ENCODE peak calls at places on chromosomes 13 and 19, in four cellular contexts. One of them, this sample, is unnamed.

GRCh38 chr19:13099073-13099999 is 3.3 kb downstream of the LYL1 start:
- DNase-seq in GM12878: no peak
- DNase-seq in A549: no peak
- DNase-seq in IMR-90: no peak
- DNase-seq in this sample: peak

GRCh38 chr19:6718741-6719539 is 1.5 kb downstream of the C3 start:
- DNase-seq in GM12878: no peak
- DNase-seq in A549: peak
- DNase-seq in IMR-90: no peak
- DNase-seq in this sample: peak

GRCh38 chr13:39462456-39462855 is 140.5 kb downstream of the LHFPL6 start:
- DNase-seq in GM12878: no peak
- DNase-seq in A549: no peak
- DNase-seq in IMR-90: no peak
- DNase-seq in this sample: no peak

GRCh38 chr19:51219307-51219706 is 5.6 kb upstream of the CD33 start:
- DNase-seq in GM12878: no peak
- DNase-seq in A549: no peak
- DNase-seq in IMR-90: no peak
- DNase-seq in this sample: no peak

GRCh38 chr19:3983936-3984583 is 1.2 kb downstream of the EEF2 start:
- DNase-seq in GM12878: no peak
- DNase-seq in A549: peak
- DNase-seq in IMR-90: peak
- DNase-seq in this sample: peak

GRCh38 chr13:79966039-79966438 is 374.9 kb downstream of the SPRY2 start:
- DNase-seq in GM12878: no peak
- DNase-seq in A549: no peak
- DNase-seq in IMR-90: peak
- DNase-seq in this sample: no peak

GRCh38 chr19:12952488-12953455 is 4.3 kb downstream of the GADD45GIP1 start:
- DNase-seq in GM12878: no peak
- DNase-seq in A549: no peak
- DNase-seq in IMR-90: peak
- DNase-seq in this sample: peak

GRCh38 chr13:90918551-90918950 is 428.9 kb upstream of the MIR17HG start:
- DNase-seq in GM12878: no peak
- DNase-seq in A549: peak
- DNase-seq in IMR-90: peak
- DNase-seq in this sample: no peak

GRCh38 chr19:56350416-56351045 is 35.9 kb upstream of the ZSCAN5A start:
- DNase-seq in GM12878: peak
- DNase-seq in A549: peak
- DNase-seq in IMR-90: peak
- DNase-seq in this sample: peak

GRCh38 chr19:15210323-15210774 is 9.6 kb upstream of the NOTCH3 start:
- DNase-seq in GM12878: no peak
- DNase-seq in A549: peak
- DNase-seq in IMR-90: peak
- DNase-seq in this sample: no peak

GRCh38 chr13:95463516-95463915 is 89.0 kb upstream of the CLDN10 start:
- DNase-seq in GM12878: no peak
- DNase-seq in A549: peak
- DNase-seq in IMR-90: no peak
- DNase-seq in this sample: no peak

GRCh38 chr19:10808937-10809655 is 26.9 kb downstream of the TMED1 start:
- DNase-seq in GM12878: no peak
- DNase-seq in A549: peak
- DNase-seq in IMR-90: peak
- DNase-seq in this sample: peak

GRCh38 chr19:50823389-50824042 is at the start of gene KLK1:
- DNase-seq in GM12878: no peak
- DNase-seq in A549: no peak
- DNase-seq in IMR-90: no peak
- DNase-seq in this sample: peak

GRCh38 chr19:55459950-55460657 is 1.3 kb downstream of the ISOC2 start:
- DNase-seq in GM12878: no peak
- DNase-seq in A549: no peak
- DNase-seq in IMR-90: peak
- DNase-seq in this sample: no peak

GRCh38 chr19:858868-859843 is at the start of gene CFD:
- DNase-seq in GM12878: no peak
- DNase-seq in A549: no peak
- DNase-seq in IMR-90: no peak
- DNase-seq in this sample: no peak

GRCh38 chr19:17616961-17617806 is 61.7 kb downstream of the COLGALT1 start:
- DNase-seq in GM12878: no peak
- DNase-seq in A549: peak
- DNase-seq in IMR-90: peak
- DNase-seq in this sample: peak

GRCh38 chr13:63209330-63210017 is 1793.8 kb upstream of the PCDH20 start:
- DNase-seq in GM12878: no peak
- DNase-seq in A549: no peak
- DNase-seq in IMR-90: peak
- DNase-seq in this sample: no peak

GRCh38 chr13:20772401-20773131 is 1.2 kb downstream of the EEF1AKMT1 start:
- DNase-seq in GM12878: no peak
- DNase-seq in A549: no peak
- DNase-seq in IMR-90: peak
- DNase-seq in this sample: no peak
- TF ChIP-seq RFX5 in GM12878: no peak
- TF ChIP-seq RFX5 in A549: no peak
- TF ChIP-seq RFX5 in IMR-90: no peak
- TF ChIP-seq RFX5 in this sample: no peak

GRCh38 chr13:109945206-109945960 is 159.0 kb upstream of the IRS2 start:
- DNase-seq in GM12878: no peak
- DNase-seq in A549: peak
- DNase-seq in IMR-90: peak
- DNase-seq in this sample: no peak
- TF ChIP-seq ELK1 in GM12878: no peak
- TF ChIP-seq ELK1 in A549: no peak
- TF ChIP-seq ELK1 in IMR-90: no peak
- TF ChIP-seq ELK1 in this sample: no peak

GRCh38 chr13:113032291-113032690 is 63.3 kb downstream of the MCF2L start:
- DNase-seq in GM12878: no peak
- DNase-seq in A549: no peak
- DNase-seq in IMR-90: no peak
- DNase-seq in this sample: no peak

GRCh38 chr13:113035209-113035800 is 66.3 kb downstream of the MCF2L start:
- DNase-seq in GM12878: no peak
- DNase-seq in A549: no peak
- DNase-seq in IMR-90: no peak
- DNase-seq in this sample: no peak

GRCh38 chr13:113034451-113035208 is 65.6 kb downstream of the MCF2L start:
- DNase-seq in GM12878: no peak
- DNase-seq in A549: peak
- DNase-seq in IMR-90: peak
- DNase-seq in this sample: peak

GRCh38 chr13:113033054-113033453 is 64.0 kb downstream of the MCF2L start:
- DNase-seq in GM12878: no peak
- DNase-seq in A549: no peak
- DNase-seq in IMR-90: no peak
- DNase-seq in this sample: no peak

DNA sequence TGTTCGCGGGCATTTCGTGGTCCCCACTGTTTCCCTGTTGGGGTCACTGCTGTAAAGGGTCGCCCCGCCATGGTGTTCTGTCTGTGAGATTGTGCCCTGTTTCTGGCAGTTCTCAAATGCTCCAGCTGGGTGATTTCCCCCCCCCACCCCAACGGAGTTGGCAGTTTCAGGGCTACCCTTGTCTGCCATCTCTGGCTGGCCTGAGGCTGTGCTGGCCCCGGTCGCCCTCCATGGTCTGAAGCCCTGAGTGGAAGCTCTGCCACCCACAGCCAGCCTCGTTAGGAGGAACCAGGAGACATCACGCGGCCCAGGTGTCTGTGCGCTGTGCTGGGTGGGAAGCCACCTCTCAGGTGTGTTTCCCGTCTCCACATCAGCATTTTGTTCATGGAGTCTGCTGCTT is 64.5 kb downstream of the MCF2L start:
- DNase-seq in GM12878: no peak
- DNase-seq in A549: no peak
- DNase-seq in IMR-90: no peak
- DNase-seq in this sample: no peak
- TF ChIP-seq RFX5 in GM12878: no peak
- TF ChIP-seq RFX5 in A549: no peak
- TF ChIP-seq RFX5 in IMR-90: no peak
- TF ChIP-seq RFX5 in this sample: no peak

GRCh38 chr13:68173111-68173510 is 943.0 kb upstream of the PCDH9 start:
- DNase-seq in GM12878: no peak
- DNase-seq in A549: no peak
- DNase-seq in IMR-90: no peak
- DNase-seq in this sample: no peak

GRCh38 chr13:68174905-68175304 is 944.8 kb upstream of the PCDH9 start:
- DNase-seq in GM12878: no peak
- DNase-seq in A549: no peak
- DNase-seq in IMR-90: no peak
- DNase-seq in this sample: no peak

GRCh38 chr13:68170961-68171360 is 940.8 kb upstream of the PCDH9 start:
- DNase-seq in GM12878: no peak
- DNase-seq in A549: no peak
- DNase-seq in IMR-90: no peak
- DNase-seq in this sample: no peak

DNA sequence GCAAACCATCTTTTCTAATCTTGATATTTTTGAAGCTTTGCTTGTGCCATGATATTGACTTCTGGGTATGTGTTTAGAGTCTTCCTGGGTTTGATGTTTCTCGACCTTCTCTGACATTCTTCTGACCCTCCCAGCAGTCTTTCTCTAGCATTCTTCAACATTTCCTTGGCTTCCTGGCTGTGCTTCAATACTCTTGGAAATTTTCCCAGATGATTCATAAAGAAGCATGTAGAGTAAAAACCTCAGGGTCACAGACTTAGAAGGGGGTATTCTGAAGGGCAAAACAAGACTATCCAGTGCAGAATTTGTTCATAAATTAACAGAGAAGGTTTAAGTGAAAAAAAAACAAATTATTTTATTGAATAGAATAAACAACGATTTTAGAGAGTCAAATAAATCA is 946.4 kb upstream of the PCDH9 start:
- DNase-seq in GM12878: no peak
- DNase-seq in A549: peak
- DNase-seq in IMR-90: peak
- DNase-seq in this sample: no peak
- TF ChIP-seq ELK1 in GM12878: no peak
- TF ChIP-seq ELK1 in A549: no peak
- TF ChIP-seq ELK1 in IMR-90: no peak
- TF ChIP-seq ELK1 in this sample: no peak

This sample was measured in K562.